ENCODE peak calls at places on chromosomes 5 and 9, in five cellular contexts. U is GM12878, A is HepG2, X is A549, L is K562. J is an unnamed sample.

GRCh38 chr9:105503873-105504272 is 54.1 kb upstream of the FKTN start:
- DNase-seq in X (no peak), U (peak; percentile 52), L (peak; percentile 10), A (no peak), J (no peak)

GRCh38 chr9:138020795-138021182 is 143.2 kb downstream of the CACNA1B start:
- DNase-seq in X (no peak), L (no peak), A (no peak), U (no peak), J (no peak)

GRCh38 chr5:116389601-116390000 is 185.0 kb downstream of the SEMA6A start:
- DNase-seq in A (no peak), L (no peak), U (no peak), X (no peak), J (no peak)

GRCh38 chr9:19373527-19373926 is 6.5 kb downstream of the RPS6 start:
- DNase-seq in U (no peak), L (no peak), A (no peak), X (no peak), J (no peak)

GRCh38 chr9:72509635-72510034 is 11.8 kb upstream of the TMC1 start:
- DNase-seq in U (peak; percentile 51), X (no peak), L (no peak), A (no peak), J (no peak)

GRCh38 chr5:1800470-1801060 is 642 bp upstream of the NDUFS6 start:
- DNase-seq in A (peak; percentile 25), U (no peak), L (no peak), X (peak; percentile 36), J (no peak)

GRCh38 chr5:113050606-113051391 is 74.2 kb downstream of the DCP2 start:
- DNase-seq in U (no peak), X (no peak), A (no peak), L (peak; percentile 54), J (no peak)

GRCh38 chr5:173859315-173860038 is 28.7 kb upstream of the CPEB4 start:
- DNase-seq in X (no peak), L (peak; percentile 52), U (no peak), A (no peak), J (no peak)

GRCh38 chr9:137953683-137954438 is 76.3 kb downstream of the CACNA1B start:
- DNase-seq in X (no peak), U (no peak), L (no peak), A (no peak), J (no peak)

GRCh38 chr5:98578438-98578837 is 195.0 kb upstream of the RGMB start:
- DNase-seq in L (no peak), U (no peak), A (no peak), X (no peak), J (no peak)

GRCh38 chr5:151058891-151059611 is 21.8 kb downstream of the TNIP1 start:
- DNase-seq in L (no peak), X (no peak), U (no peak), A (no peak), J (no peak)

GRCh38 chr5:14721990-14722656 is 57.6 kb downstream of the OTULIN start:
- DNase-seq in A (peak; percentile 29), L (no peak), X (no peak), U (no peak), J (no peak)

GRCh38 chr9:32704343-32704742 is 68.9 kb upstream of the TAF1L start:
- DNase-seq in U (no peak), X (no peak), A (no peak), L (no peak), J (peak; percentile 20)
- TF ChIP-seq ESRRA in U (no peak), X (no peak), A (no peak), L (no peak), J (no peak)

GRCh38 chr9:22098636-22099332 is 89.7 kb upstream of the CDKN2B start:
- DNase-seq in X (no peak), A (no peak), U (no peak), L (no peak), J (no peak)
- TF ChIP-seq ESRRA in X (no peak), A (no peak), U (no peak), L (no peak), J (no peak)

GRCh38 chr9:124258765-124259272 is 1.1 kb downstream of the NEK6 start:
- DNase-seq in L (peak; percentile 19), A (peak; percentile 23), X (no peak), U (no peak), J (peak; percentile 38)
- TF ChIP-seq ESRRA in L (no peak), A (no peak), X (no peak), U (no peak), J (no peak)

GRCh38 chr5:78519198-78519941 is 129.2 kb downstream of the LHFPL2 start:
- DNase-seq in A (no peak), U (no peak), X (no peak), L (no peak), J (no peak)
- TF ChIP-seq ESRRA in A (no peak), U (no peak), X (no peak), L (no peak), J (no peak)

GRCh38 chr9:126516936-126517750 is 96.6 kb upstream of the LMX1B start:
- DNase-seq in A (peak; percentile 87), X (peak; percentile 32), L (no peak), U (no peak), J (peak; percentile 58)
- TF ChIP-seq ESRRA in A (no peak), X (no peak), L (no peak), U (no peak), J (no peak)

GRCh38 chr9:35105571-35106342 is 2.8 kb upstream of the STOML2 start:
- DNase-seq in X (no peak), U (no peak), L (no peak), A (no peak), J (no peak)

GRCh38 chr9:35105126-35105525 is 2.2 kb upstream of the STOML2 start:
- DNase-seq in U (no peak), X (no peak), L (no peak), A (no peak), J (no peak)

GRCh38 chr9:35104586-35104985 is 1.7 kb upstream of the STOML2 start:
- DNase-seq in X (no peak), U (no peak), A (no peak), L (no peak), J (no peak)

GRCh38 chr9:35107337-35108290 is 4.7 kb upstream of the STOML2 start:
- DNase-seq in A (no peak), L (no peak), X (no peak), U (no peak), J (no peak)

GRCh38 chr9:35106343-35106730 is 3.4 kb upstream of the STOML2 start:
- DNase-seq in U (no peak), L (no peak), X (no peak), A (no peak), J (no peak)
- TF ChIP-seq ESRRA in U (no peak), L (no peak), X (no peak), A (no peak), J (no peak)

DNA sequence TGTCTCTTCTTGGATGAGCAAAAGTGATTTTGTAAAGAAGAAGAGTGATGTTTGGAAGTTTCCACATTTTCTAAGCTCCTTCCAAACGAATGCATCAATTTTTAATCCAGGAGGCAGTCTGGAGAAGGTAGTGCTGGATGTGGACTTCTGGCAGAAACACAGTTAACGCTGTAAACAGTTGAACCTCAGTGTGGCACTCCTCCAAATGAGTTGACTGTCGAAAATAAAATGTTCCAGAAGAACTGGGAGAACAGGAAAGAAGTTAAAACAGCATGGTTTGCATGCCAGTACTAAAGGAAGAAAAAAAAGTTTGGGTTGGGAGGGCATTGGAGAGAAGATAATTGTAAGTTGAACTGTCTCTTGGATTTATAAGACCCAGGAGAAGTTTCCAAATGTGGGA is 6.5 kb downstream of the ZNF462 start:
- DNase-seq in X (no peak), A (no peak), U (no peak), L (no peak), J (no peak)
- TF ChIP-seq ESRRA in X (no peak), A (no peak), U (no peak), L (no peak), J (no peak)

DNA sequence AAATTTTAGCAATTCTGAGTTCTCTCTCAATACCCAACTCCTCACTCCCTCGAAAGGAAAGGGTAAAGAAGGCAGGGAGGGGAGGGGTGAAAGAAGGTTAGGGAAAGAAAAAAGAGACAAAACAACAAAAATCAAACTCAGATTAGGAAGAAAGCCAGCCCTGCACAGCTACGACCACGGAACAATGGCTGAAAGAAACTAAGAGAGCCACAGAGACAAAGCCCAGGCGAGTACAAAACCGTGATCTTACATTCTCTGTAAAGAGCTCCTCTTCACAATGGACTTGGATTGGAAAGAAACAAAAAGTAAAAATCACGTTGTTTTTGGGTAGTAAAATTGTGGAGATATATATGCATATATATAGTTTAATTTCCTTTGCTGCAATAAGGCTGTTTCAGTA is 17.1 kb downstream of the PSMB7 start:
- DNase-seq in U (no peak), X (no peak), A (no peak), L (no peak), J (no peak)
- TF ChIP-seq ESRRA in U (no peak), X (no peak), A (no peak), L (no peak), J (no peak)

J was measured in WTC11.